ENCODE peak calls at places on chromosomes 12 and 14, in eight cellular contexts. W, O, U, I, V, P, G and D are unnamed samples.
A peak's percentile ranks its signal among the peaks of the same experiment; 100 is the strongest.

GRCh38 chr14:29463727-29464370 is 463.8 kb downstream of the PRKD1 start:
- DNase-seq in I (no peak), G (no peak), W (peak; percentile 10), O (no peak), P (no peak), U (no peak), V (no peak), D (no peak)

GRCh38 chr14:92846162-92846897 is 52.2 kb downstream of the GOLGA5 start:
- DNase-seq in P (no peak), U (no peak), O (no peak), W (no peak), G (no peak), V (peak; percentile 38), I (no peak), D (no peak)

GRCh38 chr12:121318121-121318520 is 21.6 kb upstream of the CAMKK2 start:
- DNase-seq in W (no peak), P (no peak), V (no peak), O (no peak), I (no peak), U (no peak), G (no peak), D (no peak)

GRCh38 chr12:31000751-31001150 is 72.9 kb upstream of the DDX11 start:
- DNase-seq in W (no peak), O (no peak), G (no peak), V (no peak), I (no peak), U (no peak), P (no peak), D (no peak)

GRCh38 chr14:104093366-104094055 is 8.0 kb downstream of the ASPG start:
- DNase-seq in O (no peak), V (no peak), U (no peak), W (no peak), I (no peak), G (no peak), P (no peak), D (peak; percentile 62)

GRCh38 chr14:87712386-87713113 is 280.4 kb downstream of the GALC start:
- DNase-seq in P (no peak), U (no peak), W (peak; percentile 66), O (no peak), V (no peak), I (no peak), G (no peak), D (no peak)

GRCh38 chr12:42017036-42017435 is 127.6 kb downstream of the GXYLT1 start:
- DNase-seq in W (no peak), U (no peak), G (no peak), P (no peak), I (no peak), V (no peak), O (no peak), D (no peak)

GRCh38 chr12:124469193-124469888 is 98.1 kb downstream of the NCOR2 start:
- DNase-seq in U (no peak), P (no peak), V (no peak), I (no peak), O (no peak), G (no peak), W (peak; percentile 60), D (no peak)

GRCh38 chr14:103890836-103891666 is 37.2 kb upstream of the TDRD9 start:
- DNase-seq in U (no peak), V (no peak), W (no peak), O (no peak), P (no peak), G (no peak), I (no peak), D (no peak)

GRCh38 chr14:61102549-61103466 is 121.8 kb downstream of the SLC38A6 start:
- DNase-seq in I (no peak), G (no peak), W (peak; percentile 28), V (no peak), O (no peak), U (no peak), P (no peak), D (no peak)

GRCh38 chr12:3353621-3354020 is 137.4 kb upstream of the PRMT8 start:
- DNase-seq in O (no peak), I (no peak), U (no peak), G (no peak), W (no peak), P (no peak), V (no peak), D (no peak)

GRCh38 chr12:63420206-63420644 is 248.1 kb downstream of the DPY19L2 start:
- DNase-seq in G (peak; percentile 93), W (peak; percentile 99), U (peak; percentile 12), V (peak; percentile 39), P (peak; percentile 7), O (no peak), I (peak; percentile 15), D (no peak)

GRCh38 chr14:54567634-54568561 is 970 bp downstream of the SAMD4A start:
- DNase-seq in U (no peak), V (no peak), I (peak; percentile 55), P (peak; percentile 10), W (peak; percentile 79), G (peak; percentile 17), O (peak; percentile 36), D (peak; percentile 83)

GRCh38 chr12:31023271-31023724 is 50.4 kb upstream of the DDX11 start:
- DNase-seq in V (no peak), W (no peak), O (no peak), G (no peak), I (no peak), U (no peak), P (no peak), D (no peak)

GRCh38 chr14:33696165-33696564 is 254.7 kb downstream of the EGLN3 start:
- DNase-seq in U (no peak), P (no peak), V (no peak), G (no peak), O (no peak), W (no peak), I (no peak), D (no peak)

GRCh38 chr14:75280448-75280830 is 1.8 kb downstream of the FOS start:
- DNase-seq in V (no peak), I (no peak), O (no peak), W (no peak), P (no peak), U (no peak), G (no peak), D (no peak)

GRCh38 chr12:10143205-10143604 is 13.2 kb upstream of the CLEC7A start:
- DNase-seq in P (no peak), O (no peak), V (no peak), G (no peak), U (no peak), I (no peak), W (no peak), D (no peak)

GRCh38 chr14:58662028-58662427 is 24.3 kb downstream of the DACT1 start:
- DNase-seq in O (no peak), V (no peak), G (peak; percentile 34), W (no peak), P (no peak), U (no peak), I (no peak), D (no peak)

GRCh38 chr12:93571360-93571853 is 1.1 kb upstream of the SOCS2 start:
- DNase-seq in P (peak; percentile 63), W (peak; percentile 96), G (peak; percentile 54), V (no peak), O (no peak), U (peak; percentile 55), I (peak; percentile 78), D (peak; percentile 92)

GRCh38 chr12:2358986-2359658 is 306.3 kb downstream of the CACNA1C start:
- DNase-seq in V (no peak), G (no peak), U (no peak), O (no peak), I (no peak), P (no peak), W (no peak), D (no peak)

GRCh38 chr12:46373303-46374182 is 970 bp upstream of the SLC38A2 start:
- DNase-seq in W (peak; percentile 88), U (no peak), G (peak; percentile 46), I (peak; percentile 51), P (no peak), V (no peak), O (peak; percentile 54), D (peak; percentile 67)

GRCh38 chr12:19453961-19454360 is 14.7 kb downstream of the AEBP2 start:
- DNase-seq in V (no peak), O (no peak), U (no peak), P (no peak), W (no peak), I (no peak), G (no peak), D (no peak)

GRCh38 chr14:104020471-104020870 is 65.0 kb upstream of the ASPG start:
- DNase-seq in U (no peak), V (no peak), P (no peak), I (no peak), W (no peak), O (no peak), G (no peak), D (no peak)